ENCODE peak calls at places on chromosome 7, in four cellular contexts. B is frontal cortex; Q is cardiac fibroblast; S is CD8-positive, alpha-beta T cell. O is an unnamed sample.

GRCh38 chr7:27098493-27099223 is 2.9 kb upstream of the HOXA1 start:
- DNase-seq in B (no peak), Q (no peak), S (no peak), O (no peak)

GRCh38 chr7:137684776-137685175 is 162.0 kb downstream of the DGKI start:
- DNase-seq in B (no peak), Q (peak; percentile 44), S (no peak), O (no peak)

GRCh38 chr7:129952164-129952652 is 552 bp downstream of the UBE2H start:
- DNase-seq in B (peak; percentile 42), Q (no peak), S (peak; percentile 30), O (no peak)

GRCh38 chr7:1236831-1237701 is 4.4 kb downstream of the UNCX start:
- DNase-seq in B (no peak), Q (no peak), S (no peak), O (no peak)

GRCh38 chr7:69598081-69598486 is at the start of gene AUTS2:
- DNase-seq in B (peak; percentile 99), Q (peak; percentile 41), S (peak; percentile 40), O (peak; percentile 24)

GRCh38 chr7:50475340-50475739 is 25.2 kb upstream of the FIGNL1 start:
- DNase-seq in B (no peak), Q (no peak), S (no peak), O (no peak)

GRCh38 chr7:112753298-112753697 is 36.9 kb downstream of the TMEM168 start:
- DNase-seq in B (no peak), Q (no peak), S (no peak), O (no peak)

GRCh38 chr7:114647518-114647917 is 232.9 kb downstream of the FOXP2 start:
- DNase-seq in B (no peak), Q (no peak), S (no peak), O (no peak)

GRCh38 chr7:44665531-44666213 is 59.2 kb downstream of the OGDH start:
- DNase-seq in B (no peak), Q (peak; percentile 83), S (no peak), O (no peak)

GRCh38 chr7:8277394-8277982 is 15.5 kb upstream of the ICA1 start:
- DNase-seq in B (no peak), Q (peak; percentile 8), S (no peak), O (no peak)

O was measured in activated CD8-positive, alpha-beta memory T cell treated with anti-CD3 and anti-CD28 coated beads for 4 hours.